ENCODE peak calls at places on chromosomes 6 and 20, in seven cellular contexts. K, J, I, V, Z, R and T are unnamed samples.

GRCh38 chr6:80020381-80021120 is 16.1 kb downstream of the TTK start:
- DNase-seq in K (no peak), J (no peak), I (no peak), V (no peak), Z (no peak), R (no peak), T (no peak)

GRCh38 chr6:21115111-21115510 is 478.4 kb upstream of the SOX4 start:
- DNase-seq in K (no peak), J (no peak), I (no peak), V (no peak), Z (no peak), R (peak), T (no peak)

GRCh38 chr6:91497770-91498169 is 910.9 kb upstream of the MAP3K7 start:
- DNase-seq in K (no peak), J (no peak), I (no peak), V (no peak), Z (no peak), R (no peak), T (no peak)

GRCh38 chr6:100116409-100117194 is 122.6 kb upstream of the MCHR2 start:
- DNase-seq in K (no peak), J (peak), I (no peak), V (peak), Z (no peak), R (peak), T (no peak)

GRCh38 chr6:44291841-44292240 is 21.3 kb downstream of the AARS2 start:
- DNase-seq in K (peak), J (no peak), I (no peak), V (no peak), Z (no peak), R (no peak), T (no peak)

GRCh38 chr20:5919634-5920544 is 30.4 kb downstream of the TRMT6 start:
- DNase-seq in K (no peak), J (no peak), I (no peak), V (no peak), Z (no peak), R (no peak), T (no peak)

GRCh38 chr6:39171489-39172376 is 56.7 kb upstream of the SAYSD1 start:
- DNase-seq in K (no peak), J (no peak), I (no peak), V (no peak), Z (no peak), R (no peak), T (peak)

GRCh38 chr6:90362273-90362672 is 65.6 kb upstream of the BACH2 start:
- DNase-seq in K (no peak), J (no peak), I (no peak), V (no peak), Z (no peak), R (no peak), T (no peak)

GRCh38 chr20:1922786-1923185 is 27.6 kb downstream of the SIRPA start:
- DNase-seq in K (peak), J (no peak), I (no peak), V (no peak), Z (no peak), R (no peak), T (no peak)

GRCh38 chr6:139699335-139699734 is 324.9 kb upstream of the CITED2 start:
- DNase-seq in K (no peak), J (no peak), I (no peak), V (no peak), Z (no peak), R (no peak), T (no peak)

GRCh38 chr6:105522626-105523322 is 119.9 kb upstream of the PREP start:
- DNase-seq in K (no peak), J (no peak), I (no peak), V (no peak), Z (no peak), R (no peak), T (no peak)

GRCh38 chr6:137690721-137691120 is 176.3 kb upstream of the TNFAIP3 start:
- DNase-seq in K (no peak), J (no peak), I (no peak), V (no peak), Z (no peak), R (no peak), T (no peak)

GRCh38 chr20:36791862-36792261 is 18.3 kb upstream of the DSN1 start:
- DNase-seq in K (no peak), J (no peak), I (no peak), V (no peak), Z (no peak), R (no peak), T (no peak)

GRCh38 chr6:138909975-138910374 is 78.1 kb downstream of the REPS1 start:
- DNase-seq in K (no peak), J (no peak), I (no peak), V (no peak), Z (no peak), R (no peak), T (no peak)

GRCh38 chr6:82118150-82118562 is 129.4 kb downstream of the IBTK start:
- DNase-seq in K (no peak), J (no peak), I (no peak), V (no peak), Z (no peak), R (no peak), T (no peak)

GRCh38 chr20:41054463-41055230 is 26.0 kb downstream of the TOP1 start:
- DNase-seq in K (no peak), J (no peak), I (no peak), V (no peak), Z (no peak), R (no peak), T (no peak)

GRCh38 chr6:15501806-15502450 is 160.9 kb downstream of the DTNBP1 start:
- DNase-seq in K (peak), J (no peak), I (no peak), V (no peak), Z (no peak), R (peak), T (no peak)